ENCODE peak calls at places on chromosome 11, in five cellular contexts. K is neural progenitor cell, S is GM23248, X is SK-N-SH, T is PC-3. A is an unnamed sample.

GRCh38 chr11:78097666-78098385 is 18.2 kb upstream of the NDUFC2 start:
- DNase-seq in T (no peak), K (no peak), S (no peak), X (no peak), A (no peak)

GRCh38 chr11:58561394-58562102 is 14.1 kb downstream of the LPXN start:
- DNase-seq in X (no peak), K (peak; percentile 29), S (peak; percentile 51), T (no peak), A (no peak)

GRCh38 chr11:10906521-10906920 is 48.7 kb upstream of the ZBED5 start:
- DNase-seq in S (peak; percentile 70), X (no peak), T (peak; percentile 49), K (no peak), A (no peak)

GRCh38 chr11:117221775-117222517 is 9.9 kb downstream of the PCSK7 start:
- DNase-seq in X (no peak), S (peak; percentile 54), T (peak; percentile 82), K (no peak), A (no peak)

GRCh38 chr11:17219016-17219415 is 11.2 kb upstream of the PIK3C2A start:
- DNase-seq in K (no peak), T (no peak), X (no peak), S (peak; percentile 34), A (no peak)

GRCh38 chr11:27848423-27848822 is 148.2 kb upstream of the BDNF start:
- DNase-seq in T (no peak), S (no peak), X (no peak), K (no peak), A (no peak)

GRCh38 chr11:79902493-79902892 is 461.7 kb upstream of the TENM4 start:
- DNase-seq in S (no peak), K (no peak), X (no peak), T (peak; percentile 5), A (no peak)

GRCh38 chr11:65386307-65387081 is at the start of gene FRMD8:
- DNase-seq in T (peak; percentile 90), X (peak; percentile 99), S (peak; percentile 95), K (peak; percentile 90), A (peak; percentile 82)

GRCh38 chr11:73163638-73164174 is 21.6 kb upstream of the FCHSD2 start:
- DNase-seq in K (no peak), S (no peak), T (no peak), X (no peak), A (no peak)

GRCh38 chr11:43899094-43899493 is 18.5 kb downstream of the ALKBH3 start:
- DNase-seq in T (no peak), X (no peak), S (no peak), K (no peak), A (no peak)

GRCh38 chr11:110376711-110377324 is 52.9 kb upstream of the FDX1 start:
- DNase-seq in T (peak; percentile 91), S (peak; percentile 82), K (peak; percentile 78), X (peak; percentile 67), A (peak; percentile 72)

GRCh38 chr11:24391165-24391564 is 105.7 kb upstream of the LUZP2 start:
- DNase-seq in K (no peak), X (no peak), S (peak; percentile 66), T (peak; percentile 63), A (no peak)

GRCh38 chr11:11426226-11426915 is 73.3 kb upstream of the CSNK2A3 start:
- DNase-seq in X (no peak), T (peak; percentile 27), K (no peak), S (peak; percentile 67), A (no peak)

GRCh38 chr11:73539506-73540084 is 58.3 kb downstream of the FAM168A start:
- DNase-seq in T (no peak), X (peak; percentile 50), K (no peak), S (no peak), A (no peak)

GRCh38 chr11:67022341-67022933 is 497 bp upstream of the SYT12 start:
- DNase-seq in K (no peak), X (peak; percentile 69), T (peak; percentile 96), S (peak; percentile 57), A (no peak)

GRCh38 chr11:69335461-69336386 is 41.8 kb downstream of the MYEOV start:
- DNase-seq in S (no peak), X (no peak), T (peak; percentile 63), K (no peak), A (no peak)

GRCh38 chr11:69335010-69335409 is 41.1 kb downstream of the MYEOV start:
- DNase-seq in S (no peak), X (no peak), K (no peak), T (no peak), A (no peak)

GRCh38 chr11:69333906-69334305 is 40.0 kb downstream of the MYEOV start:
- DNase-seq in K (no peak), T (no peak), X (no peak), S (no peak), A (no peak)

GRCh38 chr11:69330330-69330729 is 36.4 kb downstream of the MYEOV start:
- DNase-seq in T (no peak), K (no peak), S (no peak), X (no peak), A (no peak)

GRCh38 chr11:69333149-69333710 is 39.3 kb downstream of the MYEOV start:
- DNase-seq in S (no peak), K (no peak), T (no peak), X (no peak), A (no peak)
- H3K4me1 ChIP-seq in S (peaks cover 12% of the 10 kb centered on the region), K (no peaks in the 10 kb centered on the region), T (peaks cover 35% of the 10 kb centered on the region), X (no peaks in the 10 kb centered on the region), A (peaks cover 22% of the 10 kb centered on the region)

GRCh38 chr11:62706841-62707240 is 383 bp downstream of the BSCL2 start:
- DNase-seq in S (no peak), T (no peak), X (no peak), K (no peak), A (no peak)
- H3F3A ChIP-seq in S (peaks cover 34% of the 10 kb centered on the region), T (peaks cover 6% of the 10 kb centered on the region), X (peaks cover 36% of the 10 kb centered on the region), K (peaks cover 63% of the 10 kb centered on the region), A (peaks cover 40% of the 10 kb centered on the region)

GRCh38 chr11:2536440-2536989 is 91.7 kb downstream of the KCNQ1 start:
- DNase-seq in K (no peak), S (no peak), T (no peak), X (no peak), A (no peak)
- H3K4me1 ChIP-seq in K (peaks cover 19% of the 10 kb centered on the region), S (peaks cover 9% of the 10 kb centered on the region), T (peaks cover 20% of the 10 kb centered on the region), X (peaks cover 5% of the 10 kb centered on the region), A (peaks cover 8% of the 10 kb centered on the region)

GRCh38 chr11:7905961-7906429 is 25.1 kb downstream of the OR10A6 start:
- DNase-seq in K (peak; percentile 16), X (no peak), S (peak; percentile 30), T (peak; percentile 88), A (no peak)
- H3F3A ChIP-seq in K (peaks cover 21% of the 10 kb centered on the region), X (no peaks in the 10 kb centered on the region), S (peaks cover 38% of the 10 kb centered on the region), T (no peaks in the 10 kb centered on the region), A (no peaks in the 10 kb centered on the region)

GRCh38 chr11:96335389-96335788 is 7.6 kb downstream of the MAML2 start:
- DNase-seq in T (no peak), K (no peak), X (no peak), S (no peak), A (no peak)
- H3K4me1 ChIP-seq in T (peaks cover 31% of the 10 kb centered on the region), K (peaks cover 31% of the 10 kb centered on the region), X (peaks cover 16% of the 10 kb centered on the region), S (peaks cover 68% of the 10 kb centered on the region), A (peaks cover 31% of the 10 kb centered on the region)

GRCh38 chr11:34065505-34066203 is 14.1 kb downstream of the CAPRIN1 start:
- DNase-seq in K (no peak), S (peak; percentile 45), X (no peak), T (no peak), A (no peak)

GRCh38 chr11:34063061-34063795 is 11.7 kb downstream of the CAPRIN1 start:
- DNase-seq in X (peak; percentile 34), T (no peak), K (no peak), S (peak; percentile 24), A (no peak)

GRCh38 chr11:34064291-34064690 is 12.8 kb downstream of the CAPRIN1 start:
- DNase-seq in T (no peak), X (no peak), K (no peak), S (no peak), A (no peak)

GRCh38 chr11:34068098-34068497 is 16.6 kb downstream of the CAPRIN1 start:
- DNase-seq in K (no peak), T (peak; percentile 27), S (peak; percentile 40), X (no peak), A (no peak)

DNA sequence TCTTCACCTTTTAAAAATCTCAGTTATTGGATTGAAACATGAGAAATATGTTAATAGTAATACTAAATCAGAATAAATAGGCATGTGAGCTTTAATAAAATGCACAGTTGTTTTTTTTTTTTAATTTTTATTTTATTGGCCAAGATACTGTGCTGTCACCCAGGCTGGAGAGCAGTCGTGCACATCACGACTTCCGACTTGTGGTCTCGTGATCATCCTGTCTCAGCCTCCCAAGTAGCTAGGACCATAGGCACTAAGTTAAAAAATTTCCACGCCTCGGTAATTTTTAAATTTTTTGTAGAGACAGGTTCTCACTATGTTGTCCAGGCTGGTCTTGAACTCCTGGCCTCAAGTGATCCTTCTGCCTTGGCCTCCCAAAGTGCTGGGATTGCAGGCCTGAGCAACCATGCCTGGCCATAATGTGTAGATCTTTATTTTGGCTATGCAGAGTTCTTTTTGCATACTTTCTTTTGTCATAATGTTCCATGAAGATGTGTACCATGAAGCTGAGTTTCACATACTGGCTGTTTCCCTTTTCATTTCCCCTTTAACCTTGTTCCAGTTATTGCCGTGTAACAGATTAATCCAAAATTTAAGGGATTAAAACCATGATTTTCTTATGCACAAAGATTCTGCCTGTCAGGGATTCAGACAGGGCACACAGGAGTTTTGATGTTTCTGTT is 16.0 kb downstream of the CAPRIN1 start:
- DNase-seq in T (no peak), X (no peak), S (no peak), K (no peak), A (no peak)
- H3F3A ChIP-seq in T (no peaks in the 10 kb centered on the region), X (peaks cover 10% of the 10 kb centered on the region), S (peaks cover 29% of the 10 kb centered on the region), K (no peaks in the 10 kb centered on the region), A (no peaks in the 10 kb centered on the region)

DNA sequence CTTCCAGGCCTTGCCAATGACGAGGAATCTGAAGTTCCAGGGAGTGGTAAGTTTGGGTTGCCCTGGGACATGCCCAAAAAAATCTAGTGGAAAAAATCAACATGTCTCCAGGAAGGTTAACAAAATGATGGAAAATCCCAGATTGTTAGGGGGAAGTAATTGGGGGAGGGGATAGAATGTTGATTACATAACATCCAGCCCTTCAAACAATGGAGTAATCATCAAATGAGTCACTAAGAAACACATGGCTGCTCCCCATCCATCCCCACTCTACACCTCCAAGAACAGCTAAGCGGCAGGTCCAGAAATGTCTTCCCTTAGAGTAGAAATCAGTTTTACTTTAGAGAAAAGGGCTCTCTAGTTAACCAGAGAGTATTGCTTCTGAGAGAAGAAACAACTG is 94.9 kb downstream of the ETS1 start:
- DNase-seq in K (no peak), X (no peak), S (peak; percentile 69), T (no peak), A (no peak)
- H3K4me1 ChIP-seq in K (peaks cover 10% of the 10 kb centered on the region), X (peaks cover 21% of the 10 kb centered on the region), S (peaks cover 88% of the 10 kb centered on the region), T (peaks cover 63% of the 10 kb centered on the region), A (peaks cover 37% of the 10 kb centered on the region)

GRCh38 chr11:60455531-60456042 is at the start of gene MS4A1:
- DNase-seq in K (no peak), S (no peak), T (no peak), X (no peak), A (no peak)

GRCh38 chr11:60457576-60457975 is 1.9 kb downstream of the MS4A1 start:
- DNase-seq in S (no peak), T (no peak), K (no peak), X (no peak), A (no peak)

GRCh38 chr11:60459345-60459744 is 3.7 kb downstream of the MS4A1 start:
- DNase-seq in S (no peak), X (no peak), T (no peak), K (no peak), A (no peak)

DNA sequence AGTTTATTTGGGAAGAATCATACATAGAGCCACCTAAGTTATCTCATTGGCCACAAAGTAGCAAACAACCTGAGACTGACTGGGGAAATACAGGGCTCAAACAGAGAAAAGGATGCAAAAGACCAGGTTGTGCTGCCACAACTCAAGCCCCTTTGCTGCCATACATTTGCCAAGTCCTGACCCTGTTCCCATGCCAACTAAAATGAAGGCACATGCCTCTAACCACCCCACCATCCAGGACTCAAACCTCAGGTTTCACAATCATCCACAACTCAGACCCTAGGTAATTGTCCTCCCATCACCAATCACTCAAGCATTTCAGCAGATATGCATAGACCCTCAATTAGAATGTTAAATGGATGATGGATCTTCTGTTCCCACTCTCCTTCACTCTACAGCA is 1.4 kb upstream of the MS4A1 start:
- DNase-seq in T (no peak), S (no peak), X (no peak), K (no peak), A (no peak)
- H3F3A ChIP-seq in T (no peaks in the 10 kb centered on the region), S (no peaks in the 10 kb centered on the region), X (no peaks in the 10 kb centered on the region), K (no peaks in the 10 kb centered on the region), A (no peaks in the 10 kb centered on the region)

A was measured in MM.1S.